ENCODE peak calls at places on chromosomes 12 and 14, in ten cellular contexts. S is right atrium auricular region, T is testis, R is sigmoid colon, B is cardiac muscle cell, H is fibroblast of lung, Q is OCI-LY7, M is Caco-2, V is lower lobe of right lung, K is PC-3. O is an unnamed sample. For H3K4me1 and H3K36me3, the result is how much of the 10 kb centered on the place peaks cover.

GRCh38 chr12:129687731-129688130 is 216.1 kb downstream of the TMEM132D start:
- DNase-seq in S (no peak), V (no peak), B (no peak), K (no peak), R (no peak), M (no peak), T (no peak), H (no peak), Q (no peak), O (no peak)

GRCh38 chr14:87286191-87286590 is 706.8 kb downstream of the GALC start:
- DNase-seq in K (no peak), H (no peak), Q (no peak), R (no peak), T (no peak), M (no peak), S (no peak), B (no peak), V (no peak), O (no peak)

GRCh38 chr12:131333621-131334440 is 377.1 kb upstream of the SFSWAP start:
- DNase-seq in R (no peak), B (no peak), M (no peak), K (no peak), Q (no peak), T (no peak), V (no peak), H (no peak), S (peak), O (no peak)

GRCh38 chr14:59678352-59678751 is 101.7 kb upstream of the CCDC175 start:
- DNase-seq in H (no peak), R (no peak), B (no peak), T (no peak), S (no peak), M (no peak), K (no peak), V (no peak), Q (no peak), O (no peak)

GRCh38 chr12:12265035-12265434 is 1.8 kb downstream of the LRP6 start:
- DNase-seq in Q (no peak), V (no peak), B (no peak), T (no peak), K (no peak), M (no peak), R (no peak), S (no peak), H (no peak), O (no peak)

GRCh38 chr12:3523728-3524127 is 32.7 kb downstream of the PRMT8 start:
- DNase-seq in B (no peak), R (no peak), Q (no peak), V (no peak), S (no peak), M (no peak), H (no peak), T (no peak), K (peak), O (peak)

GRCh38 chr14:34981743-34982420 is 910 bp upstream of the SRP54 start:
- DNase-seq in K (peak), H (no peak), B (peak), S (peak), V (no peak), R (no peak), Q (peak), T (peak), M (no peak), O (no peak)

GRCh38 chr12:45833401-45833800 is 103.9 kb downstream of the ARID2 start:
- DNase-seq in Q (no peak), R (no peak), V (no peak), M (no peak), K (no peak), T (no peak), S (no peak), B (peak), H (no peak), O (peak)

GRCh38 chr12:18414671-18415070 is 153.4 kb downstream of the PIK3C2G start:
- DNase-seq in M (no peak), K (no peak), B (no peak), H (no peak), R (no peak), Q (no peak), V (no peak), T (no peak), S (no peak), O (no peak)

GRCh38 chr12:125068391-125068790 is 3.2 kb downstream of the AACS start:
- DNase-seq in Q (no peak), T (no peak), K (no peak), S (no peak), H (no peak), R (no peak), V (no peak), B (no peak), M (no peak), O (no peak)

GRCh38 chr14:36208690-36209278 is 32.3 kb upstream of the PTCSC3 start:
- DNase-seq in K (no peak), R (no peak), V (no peak), M (peak), T (no peak), S (no peak), B (no peak), Q (no peak), H (no peak), O (peak)

GRCh38 chr14:101070540-101071492 is 167.3 kb upstream of the RTL1 start:
- DNase-seq in V (no peak), H (no peak), R (peak), Q (no peak), K (no peak), T (peak), S (peak), B (no peak), M (no peak), O (no peak)

GRCh38 chr12:2976581-2976996 is 17.4 kb downstream of the TEAD4 start:
- DNase-seq in B (peak), R (no peak), K (no peak), Q (no peak), T (no peak), M (no peak), V (no peak), H (peak), S (no peak), O (no peak)

GRCh38 chr12:65121049-65121955 is at the start of gene WIF1:
- DNase-seq in Q (no peak), S (no peak), M (no peak), R (peak), T (peak), H (peak), B (peak), V (peak), K (peak), O (peak)

GRCh38 chr12:106898001-106898966 is 57.4 kb upstream of the TMEM263 start:
- DNase-seq in Q (no peak), V (no peak), S (no peak), R (no peak), B (no peak), T (no peak), M (no peak), K (no peak), H (no peak), O (no peak)

GRCh38 chr12:85803923-85804322 is 32.3 kb downstream of the RASSF9 start:
- DNase-seq in S (no peak), R (no peak), H (no peak), Q (no peak), M (no peak), T (no peak), B (no peak), K (no peak), V (no peak), O (no peak)

GRCh38 chr12:51186465-51186864 is 13.5 kb upstream of the TFCP2 start:
- DNase-seq in Q (peak), K (no peak), T (no peak), R (peak), H (no peak), B (no peak), V (no peak), S (no peak), M (no peak), O (no peak)

GRCh38 chr14:93712838-93713724 is 75.2 kb downstream of the PRIMA1 start:
- DNase-seq in B (no peak), R (peak), S (peak), V (no peak), K (peak), H (no peak), T (no peak), M (no peak), Q (no peak), O (no peak)

GRCh38 chr12:131912526-131913274 is 16.4 kb upstream of the PUS1 start:
- DNase-seq in Q (no peak), B (peak), V (no peak), M (no peak), K (peak), S (peak), T (peak), R (peak), H (peak), O (no peak)

GRCh38 chr12:111276189-111276588 is 92.7 kb downstream of the PHETA1 start:
- DNase-seq in V (no peak), T (no peak), H (peak), K (peak), R (no peak), B (no peak), Q (no peak), M (no peak), S (no peak), O (no peak)

GRCh38 chr14:104723651-104724406 is at the start of gene ADSS1:
- DNase-seq in T (peak), V (peak), M (peak), K (peak), R (no peak), S (no peak), Q (peak), H (peak), B (peak), O (peak)

GRCh38 chr12:75561921-75562320 is 50.5 kb upstream of the KRR1 start:
- DNase-seq in T (no peak), H (no peak), S (no peak), M (no peak), R (no peak), K (no peak), Q (no peak), V (no peak), B (no peak), O (no peak)

GRCh38 chr14:81400202-81400678 is at the start of gene STON2:
- DNase-seq in S (no peak), K (peak), Q (no peak), R (no peak), B (peak), T (peak), V (no peak), M (no peak), H (peak), O (peak)

DNA sequence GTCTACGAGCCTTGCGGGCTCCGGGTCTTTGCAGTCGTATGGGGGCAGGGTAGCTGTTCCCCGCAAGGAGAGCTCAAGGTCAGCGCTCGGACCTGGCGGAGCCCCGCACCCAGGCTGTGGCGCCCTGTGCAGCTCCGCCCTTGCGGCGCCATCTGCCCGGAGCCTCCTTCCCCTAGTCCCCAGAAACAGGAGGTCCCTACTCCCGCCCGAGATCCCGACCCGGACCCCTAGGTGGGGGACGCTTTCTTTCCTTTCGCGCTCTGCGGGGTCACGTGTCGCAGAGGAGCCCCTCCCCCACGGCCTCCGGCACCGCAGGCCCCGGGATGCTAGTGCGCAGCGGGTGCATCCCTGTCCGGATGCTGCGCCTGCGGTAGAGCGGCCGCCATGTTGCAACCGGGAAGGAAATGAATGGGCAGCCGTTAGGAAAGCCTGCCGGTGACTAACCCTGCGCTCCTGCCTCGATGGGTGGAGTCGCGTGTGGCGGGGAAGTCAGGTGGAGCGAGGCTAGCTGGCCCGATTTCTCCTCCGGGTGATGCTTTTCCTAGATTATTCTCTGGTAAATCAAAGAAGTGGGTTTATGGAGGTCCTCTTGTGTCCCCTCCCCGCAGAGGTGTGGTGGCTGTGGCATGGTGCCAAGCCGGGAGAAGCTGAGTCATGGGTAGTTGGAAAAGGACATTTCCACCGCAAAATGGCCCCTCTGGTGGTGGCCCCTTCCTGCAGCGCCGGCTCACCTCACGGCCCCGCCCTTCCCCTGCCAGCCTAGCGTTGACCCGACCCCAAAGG is 788 bp downstream of the GAPDH start:
- DNase-seq in M (peak), H (peak), S (peak), R (peak), T (peak), Q (peak), V (peak), B (peak), K (peak), O (peak)
- H3K4me1 ChIP-seq in M (under half), H (under half), S (half or more), R (half or more), T (under half), Q (half or more), V (half or more), B (under half), K (under half), O (under half)

GRCh38 chr14:77556946-77557345 is 58.3 kb upstream of the ISM2 start:
- DNase-seq in R (no peak), S (no peak), T (no peak), B (no peak), V (no peak), K (no peak), Q (no peak), M (no peak), H (no peak), O (no peak)
- H3K36me3 ChIP-seq in R (under half), S (under half), T (under half), B (under half), V (half or more), K (half or more), Q (half or more), M (under half), H (under half), O (under half)

GRCh38 chr12:60494249-60494648 is 898.4 kb downstream of the SLC16A7 start:
- DNase-seq in R (no peak), H (peak), M (no peak), S (no peak), T (no peak), Q (no peak), B (peak), K (peak), V (no peak), O (peak)
- H3K4me3 ChIP-seq in R (no peak), H (no peak), M (no peak), S (no peak), T (no peak), Q (no peak), B (no peak), K (no peak), V (no peak), O (no peak)

GRCh38 chr14:74562515-74563232 is 49.4 kb downstream of the LTBP2 start:
- DNase-seq in K (no peak), R (no peak), B (no peak), V (no peak), S (no peak), M (peak), T (no peak), H (peak), Q (no peak), O (no peak)
- H3K4me1 ChIP-seq in K (under half), R (under half), B (under half), V (under half), S (under half), M (under half), T (under half), H (under half), Q (under half), O (under half)

GRCh38 chr14:90302529-90303303 is 29.0 kb downstream of the NRDE2 start:
- DNase-seq in S (no peak), V (no peak), B (peak), Q (no peak), K (no peak), R (no peak), M (no peak), H (no peak), T (peak), O (peak)

GRCh38 chr14:90301122-90301521 is 30.6 kb downstream of the NRDE2 start:
- DNase-seq in R (no peak), V (no peak), Q (no peak), K (no peak), H (no peak), M (no peak), S (no peak), B (no peak), T (no peak), O (no peak)

GRCh38 chr14:90300649-90301048 is 31.1 kb downstream of the NRDE2 start:
- DNase-seq in B (peak), T (no peak), M (no peak), Q (no peak), V (no peak), K (no peak), H (peak), S (no peak), R (no peak), O (no peak)

GRCh38 chr14:90303382-90303943 is 28.3 kb downstream of the NRDE2 start:
- DNase-seq in S (no peak), B (no peak), Q (no peak), T (no peak), R (no peak), M (no peak), H (no peak), K (no peak), V (no peak), O (peak)

DNA sequence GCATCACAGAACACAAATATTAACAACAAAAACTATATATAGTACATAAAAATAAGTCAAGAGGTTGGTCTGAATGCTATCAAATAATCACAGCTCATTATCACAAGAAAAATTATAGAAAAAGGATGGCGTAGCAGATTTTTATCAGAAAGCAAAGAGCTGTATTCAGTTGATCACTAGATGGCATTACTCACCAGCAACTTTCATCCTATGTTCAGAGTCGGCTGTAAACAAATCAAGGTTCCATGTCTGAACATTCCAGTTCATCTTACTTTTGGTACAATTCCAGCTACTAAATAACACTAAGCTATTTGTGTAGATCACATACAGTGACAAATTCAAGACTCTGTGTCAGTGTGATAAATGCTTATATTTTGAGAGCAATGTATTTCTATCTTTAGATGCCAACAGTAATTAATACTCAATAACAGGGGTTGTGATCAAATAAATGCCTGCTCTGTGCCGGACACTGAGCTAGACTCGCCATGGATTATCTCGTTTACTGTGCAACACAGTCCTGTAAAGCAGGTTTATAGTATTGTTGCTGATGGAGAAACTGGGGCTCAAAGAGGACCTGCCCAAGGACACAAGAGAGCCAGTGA is 30.1 kb downstream of the NRDE2 start:
- DNase-seq in V (no peak), B (peak), T (no peak), R (no peak), K (peak), M (no peak), S (no peak), H (peak), Q (peak), O (peak)
- H3K36me3 ChIP-seq in V (half or more), B (under half), T (under half), R (under half), K (under half), M (under half), S (under half), H (under half), Q (half or more), O (under half)

GRCh38 chr12:31965090-31965489 is 5.9 kb downstream of the RESF1 start:
- DNase-seq in T (peak), R (no peak), S (no peak), Q (no peak), M (no peak), B (no peak), H (no peak), V (no peak), K (no peak), O (no peak)

GRCh38 chr12:31961137-31961536 is 1.9 kb downstream of the RESF1 start:
- DNase-seq in B (no peak), S (no peak), H (no peak), K (no peak), M (no peak), Q (peak), V (no peak), R (no peak), T (no peak), O (no peak)

GRCh38 chr12:31962076-31962475 is 2.9 kb downstream of the RESF1 start:
- DNase-seq in B (peak), R (no peak), M (peak), K (no peak), T (no peak), Q (no peak), H (no peak), S (no peak), V (no peak), O (peak)

GRCh38 chr12:31966558-31967205 is 7.5 kb downstream of the RESF1 start:
- DNase-seq in B (no peak), H (no peak), K (no peak), Q (no peak), R (no peak), V (no peak), S (no peak), T (no peak), M (no peak), O (no peak)

DNA sequence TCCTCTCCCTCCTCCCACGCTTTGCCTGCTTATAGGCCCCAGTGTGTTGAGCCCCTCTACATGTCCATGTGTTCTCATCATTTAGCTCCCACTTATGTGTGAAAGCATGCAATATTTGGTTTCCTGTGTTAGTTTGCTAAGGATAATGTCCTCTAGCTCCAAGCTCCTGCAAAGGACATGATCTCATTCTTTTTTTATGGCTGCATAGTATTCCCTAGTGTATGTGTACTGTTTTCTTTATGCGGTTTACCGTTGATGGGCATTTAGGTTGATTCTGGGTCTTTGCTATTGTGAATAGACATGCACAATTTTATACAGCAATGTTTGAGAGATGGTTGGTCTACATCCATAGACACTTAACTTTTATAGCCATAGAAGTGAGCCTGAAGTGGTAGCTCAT is 5.1 kb downstream of the RESF1 start:
- DNase-seq in V (no peak), R (no peak), B (no peak), M (no peak), H (no peak), Q (no peak), S (no peak), T (no peak), K (no peak), O (no peak)
- H3K4me3 ChIP-seq in V (no peak), R (no peak), B (no peak), M (no peak), H (no peak), Q (no peak), S (no peak), T (no peak), K (no peak), O (peak)

GRCh38 chr14:67940476-67940875 is 120.9 kb downstream of the RAD51B start:
- DNase-seq in M (no peak), R (no peak), S (no peak), H (peak), B (peak), K (no peak), T (no peak), V (no peak), Q (no peak), O (no peak)

GRCh38 chr14:67940894-67941455 is 121.4 kb downstream of the RAD51B start:
- DNase-seq in R (no peak), H (peak), V (no peak), T (peak), B (peak), K (peak), Q (no peak), M (no peak), S (no peak), O (no peak)

GRCh38 chr14:67943947-67944346 is 124.4 kb downstream of the RAD51B start:
- DNase-seq in T (peak), M (peak), S (peak), H (peak), Q (peak), R (peak), B (peak), K (peak), V (peak), O (peak)

GRCh38 chr14:67941456-67942018 is 122.0 kb downstream of the RAD51B start:
- DNase-seq in M (no peak), S (no peak), V (no peak), R (no peak), K (peak), B (peak), H (peak), T (no peak), Q (no peak), O (no peak)

GRCh38 chr14:67942311-67942710 is 122.7 kb downstream of the RAD51B start:
- DNase-seq in T (no peak), M (no peak), H (peak), Q (no peak), S (no peak), V (no peak), B (peak), R (no peak), K (no peak), O (no peak)
- H3K4me1 ChIP-seq in T (under half), M (under half), H (under half), Q (under half), S (under half), V (under half), B (under half), R (half or more), K (under half), O (under half)